ENCODE peak calls at places on chromosomes 11 and 22, in five cellular contexts. One of them, this sample, is unnamed.

GRCh38 chr11:132022718-132023117 is 652.3 kb downstream of the NTM start:
- DNase-seq in GM12864: no peak
- DNase-seq in lung: no peak
- DNase-seq in fibroblast of lung: peak
- DNase-seq in HCT116: no peak
- DNase-seq in this sample: no peak

GRCh38 chr11:6920702-6921101 is at the start of gene OR2D3:
- DNase-seq in GM12864: no peak
- DNase-seq in lung: no peak
- DNase-seq in fibroblast of lung: no peak
- DNase-seq in HCT116: no peak
- DNase-seq in this sample: no peak

GRCh38 chr11:117644403-117645155 is 152.4 kb downstream of the DSCAML1 start:
- DNase-seq in GM12864: no peak
- DNase-seq in lung: no peak
- DNase-seq in fibroblast of lung: no peak
- DNase-seq in HCT116: no peak
- DNase-seq in this sample: no peak

GRCh38 chr11:35097814-35098213 is 41.2 kb upstream of the CD44 start:
- DNase-seq in GM12864: no peak
- DNase-seq in lung: no peak
- DNase-seq in fibroblast of lung: no peak
- DNase-seq in HCT116: no peak
- DNase-seq in this sample: no peak

GRCh38 chr11:65551572-65552398 is 6.4 kb downstream of the LTBP3 start:
- DNase-seq in GM12864: peak
- DNase-seq in lung: peak
- DNase-seq in fibroblast of lung: no peak
- DNase-seq in HCT116: peak
- DNase-seq in this sample: peak

GRCh38 chr22:46001046-46001425 is 24.1 kb upstream of the WNT7B start:
- DNase-seq in GM12864: no peak
- DNase-seq in lung: no peak
- DNase-seq in fibroblast of lung: no peak
- DNase-seq in HCT116: no peak
- DNase-seq in this sample: no peak

GRCh38 chr22:18154821-18155390 is 4.9 kb downstream of the USP18 start:
- DNase-seq in GM12864: no peak
- DNase-seq in lung: no peak
- DNase-seq in fibroblast of lung: peak
- DNase-seq in HCT116: no peak
- DNase-seq in this sample: no peak

GRCh38 chr11:97683733-97684132 is 1293.9 kb downstream of the JRKL start:
- DNase-seq in GM12864: no peak
- DNase-seq in lung: no peak
- DNase-seq in fibroblast of lung: no peak
- DNase-seq in HCT116: no peak
- DNase-seq in this sample: no peak

GRCh38 chr11:2208691-2209369 is 37.2 kb upstream of the TH start:
- DNase-seq in GM12864: no peak
- DNase-seq in lung: no peak
- DNase-seq in fibroblast of lung: no peak
- DNase-seq in HCT116: no peak
- DNase-seq in this sample: no peak

GRCh38 chr11:2580444-2581050 is 119.2 kb downstream of the KCNQ1OT1 start:
- DNase-seq in GM12864: no peak
- DNase-seq in lung: no peak
- DNase-seq in fibroblast of lung: no peak
- DNase-seq in HCT116: no peak
- DNase-seq in this sample: no peak

GRCh38 chr11:65419773-65420481 is 2.7 kb upstream of the NEAT1 start:
- DNase-seq in GM12864: no peak
- DNase-seq in lung: peak
- DNase-seq in fibroblast of lung: peak
- DNase-seq in HCT116: peak
- DNase-seq in this sample: peak

GRCh38 chr11:35667257-35667656 is 4.7 kb downstream of the TRIM44 start:
- DNase-seq in GM12864: no peak
- DNase-seq in lung: no peak
- DNase-seq in fibroblast of lung: no peak
- DNase-seq in HCT116: no peak
- DNase-seq in this sample: no peak

GRCh38 chr22:20084547-20085413 is 4.7 kb downstream of the DGCR8 start:
- DNase-seq in GM12864: no peak
- DNase-seq in lung: no peak
- DNase-seq in fibroblast of lung: peak
- DNase-seq in HCT116: no peak
- DNase-seq in this sample: peak

GRCh38 chr22:44190381-44190976 is 9.8 kb downstream of the PARVG start:
- DNase-seq in GM12864: no peak
- DNase-seq in lung: no peak
- DNase-seq in fibroblast of lung: no peak
- DNase-seq in HCT116: no peak
- DNase-seq in this sample: no peak

GRCh38 chr11:1048375-1049070 is 12.0 kb upstream of the MUC6 start:
- DNase-seq in GM12864: no peak
- DNase-seq in lung: no peak
- DNase-seq in fibroblast of lung: no peak
- DNase-seq in HCT116: no peak
- DNase-seq in this sample: no peak

GRCh38 chr22:30872282-30873041 is 96.1 kb downstream of the MORC2 start:
- DNase-seq in GM12864: no peak
- DNase-seq in lung: no peak
- DNase-seq in fibroblast of lung: no peak
- DNase-seq in HCT116: no peak
- DNase-seq in this sample: no peak

GRCh38 chr11:2768471-2769408 is 68.9 kb upstream of the KCNQ1OT1 start:
- DNase-seq in GM12864: no peak
- DNase-seq in lung: peak
- DNase-seq in fibroblast of lung: peak
- DNase-seq in HCT116: peak
- DNase-seq in this sample: peak

GRCh38 chr11:44990665-44991064 is 40.0 kb upstream of the TP53I11 start:
- DNase-seq in GM12864: no peak
- DNase-seq in lung: no peak
- DNase-seq in fibroblast of lung: no peak
- DNase-seq in HCT116: no peak
- DNase-seq in this sample: no peak

GRCh38 chr11:134730096-134730495 is 318.1 kb upstream of the B3GAT1 start:
- DNase-seq in GM12864: no peak
- DNase-seq in lung: no peak
- DNase-seq in fibroblast of lung: no peak
- DNase-seq in HCT116: no peak
- DNase-seq in this sample: no peak

GRCh38 chr22:22961574-22961973 is 74.0 kb downstream of the IGLL5 start:
- DNase-seq in GM12864: no peak
- DNase-seq in lung: no peak
- DNase-seq in fibroblast of lung: no peak
- DNase-seq in HCT116: no peak
- DNase-seq in this sample: no peak

GRCh38 chr11:119497717-119498116 is 74.7 kb upstream of the THY1 start:
- DNase-seq in GM12864: no peak
- DNase-seq in lung: no peak
- DNase-seq in fibroblast of lung: no peak
- DNase-seq in HCT116: no peak
- DNase-seq in this sample: no peak
- TF ChIP-seq CTCF in GM12864: no peak
- TF ChIP-seq CTCF in lung: no peak
- TF ChIP-seq CTCF in fibroblast of lung: no peak
- TF ChIP-seq CTCF in HCT116: no peak
- TF ChIP-seq CTCF in this sample: no peak

GRCh38 chr22:39924286-39924685 is 23.4 kb downstream of the GRAP2 start:
- DNase-seq in GM12864: no peak
- DNase-seq in lung: no peak
- DNase-seq in fibroblast of lung: no peak
- DNase-seq in HCT116: no peak
- DNase-seq in this sample: no peak

GRCh38 chr22:39928556-39929401 is 27.9 kb downstream of the GRAP2 start:
- DNase-seq in GM12864: no peak
- DNase-seq in lung: no peak
- DNase-seq in fibroblast of lung: no peak
- DNase-seq in HCT116: no peak
- DNase-seq in this sample: no peak

GRCh38 chr22:39926175-39927152 is 25.6 kb downstream of the GRAP2 start:
- DNase-seq in GM12864: no peak
- DNase-seq in lung: no peak
- DNase-seq in fibroblast of lung: no peak
- DNase-seq in HCT116: no peak
- DNase-seq in this sample: no peak

GRCh38 chr22:39925273-39925672 is 24.4 kb downstream of the GRAP2 start:
- DNase-seq in GM12864: no peak
- DNase-seq in lung: no peak
- DNase-seq in fibroblast of lung: no peak
- DNase-seq in HCT116: no peak
- DNase-seq in this sample: no peak

DNA sequence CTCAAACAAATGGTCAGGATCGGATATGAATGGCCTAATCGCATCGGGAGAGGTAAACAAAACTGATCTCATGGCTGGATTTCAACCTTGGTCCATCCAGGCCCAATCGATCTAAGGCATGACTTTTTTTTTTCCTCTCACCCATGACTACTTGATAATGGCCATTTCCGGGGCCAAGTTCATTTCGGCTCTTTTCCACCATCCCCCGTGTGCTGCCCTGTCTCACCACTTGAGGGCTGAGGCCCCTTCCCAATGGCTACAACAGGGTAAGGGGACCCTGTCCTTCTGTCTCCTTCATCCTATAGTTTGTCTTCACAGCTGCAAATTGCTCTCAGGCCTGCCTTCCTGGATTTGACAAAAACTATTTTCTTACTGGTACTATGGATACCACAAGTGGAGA is 26.7 kb downstream of the GRAP2 start:
- DNase-seq in GM12864: no peak
- DNase-seq in lung: no peak
- DNase-seq in fibroblast of lung: no peak
- DNase-seq in HCT116: no peak
- DNase-seq in this sample: no peak
- TF ChIP-seq CTCF in GM12864: no peak
- TF ChIP-seq CTCF in lung: no peak
- TF ChIP-seq CTCF in fibroblast of lung: peak
- TF ChIP-seq CTCF in HCT116: no peak
- TF ChIP-seq CTCF in this sample: peak

GRCh38 chr11:103079833-103080232 is 12.1 kb downstream of the DCUN1D5 start:
- DNase-seq in GM12864: no peak
- DNase-seq in lung: no peak
- DNase-seq in fibroblast of lung: no peak
- DNase-seq in HCT116: no peak
- DNase-seq in this sample: no peak

GRCh38 chr11:103078710-103079109 is 13.2 kb downstream of the DCUN1D5 start:
- DNase-seq in GM12864: no peak
- DNase-seq in lung: no peak
- DNase-seq in fibroblast of lung: no peak
- DNase-seq in HCT116: no peak
- DNase-seq in this sample: no peak

DNA sequence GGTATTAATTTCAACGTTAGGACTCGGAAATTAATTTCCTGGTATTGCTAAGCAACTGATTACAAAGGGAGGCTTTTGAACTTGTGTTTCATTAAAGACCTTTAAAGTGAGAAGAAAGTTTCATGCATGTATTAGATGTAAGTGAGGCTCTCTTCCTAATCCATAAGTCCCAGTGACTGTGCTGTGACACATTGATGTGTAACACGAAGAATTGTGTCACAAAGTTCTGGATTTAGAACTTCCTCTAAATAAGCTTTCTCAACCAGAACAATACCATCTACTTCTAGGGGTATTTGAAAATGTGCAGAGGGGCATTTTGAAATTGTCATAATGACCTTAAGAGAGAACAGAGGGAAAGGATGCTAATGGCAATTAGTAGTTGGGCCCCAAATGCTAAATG is 14.4 kb downstream of the DCUN1D5 start:
- DNase-seq in GM12864: no peak
- DNase-seq in lung: no peak
- DNase-seq in fibroblast of lung: no peak
- DNase-seq in HCT116: no peak
- DNase-seq in this sample: no peak
- TF ChIP-seq CTCF in GM12864: no peak
- TF ChIP-seq CTCF in lung: no peak
- TF ChIP-seq CTCF in fibroblast of lung: no peak
- TF ChIP-seq CTCF in HCT116: no peak
- TF ChIP-seq CTCF in this sample: no peak

DNA sequence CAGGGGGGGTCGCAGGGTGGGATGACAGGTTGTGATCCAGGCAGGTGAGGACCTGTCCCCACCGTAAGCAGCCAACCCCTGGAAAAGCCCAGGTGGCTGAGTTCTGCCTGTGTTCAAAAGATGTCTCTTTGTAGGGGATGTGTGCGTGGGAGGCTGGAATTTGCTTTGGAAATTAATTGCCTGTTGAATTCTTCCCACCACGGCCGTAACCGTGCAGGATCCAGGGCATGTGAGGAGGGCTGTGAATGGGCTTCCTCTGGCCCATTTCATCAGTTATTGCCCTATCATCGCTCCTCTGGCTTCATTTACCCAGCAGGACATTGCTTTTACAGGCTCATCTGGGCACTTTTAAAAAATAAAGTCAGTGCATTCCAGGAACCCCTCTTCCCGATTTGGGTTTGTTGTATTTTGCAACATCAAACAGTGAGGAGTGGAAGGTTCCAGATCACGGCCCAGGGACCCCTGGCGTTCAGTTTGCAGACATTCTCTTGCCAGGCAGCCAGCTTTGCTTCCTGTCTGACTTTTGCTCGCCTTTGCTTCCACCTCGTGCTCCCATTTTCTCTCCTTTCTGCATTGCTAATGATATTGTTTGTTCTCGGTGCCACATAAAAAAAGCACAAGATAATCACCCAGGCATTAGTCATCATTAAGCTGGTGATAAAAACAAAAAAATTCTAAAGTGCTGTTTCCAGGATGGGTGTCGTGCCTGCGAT is 1306.6 kb downstream of the BRD1 start:
- DNase-seq in GM12864: no peak
- DNase-seq in lung: no peak
- DNase-seq in fibroblast of lung: peak
- DNase-seq in HCT116: no peak
- DNase-seq in this sample: no peak
- TF ChIP-seq CTCF in GM12864: no peak
- TF ChIP-seq CTCF in lung: no peak
- TF ChIP-seq CTCF in fibroblast of lung: no peak
- TF ChIP-seq CTCF in HCT116: no peak
- TF ChIP-seq CTCF in this sample: no peak

DNA sequence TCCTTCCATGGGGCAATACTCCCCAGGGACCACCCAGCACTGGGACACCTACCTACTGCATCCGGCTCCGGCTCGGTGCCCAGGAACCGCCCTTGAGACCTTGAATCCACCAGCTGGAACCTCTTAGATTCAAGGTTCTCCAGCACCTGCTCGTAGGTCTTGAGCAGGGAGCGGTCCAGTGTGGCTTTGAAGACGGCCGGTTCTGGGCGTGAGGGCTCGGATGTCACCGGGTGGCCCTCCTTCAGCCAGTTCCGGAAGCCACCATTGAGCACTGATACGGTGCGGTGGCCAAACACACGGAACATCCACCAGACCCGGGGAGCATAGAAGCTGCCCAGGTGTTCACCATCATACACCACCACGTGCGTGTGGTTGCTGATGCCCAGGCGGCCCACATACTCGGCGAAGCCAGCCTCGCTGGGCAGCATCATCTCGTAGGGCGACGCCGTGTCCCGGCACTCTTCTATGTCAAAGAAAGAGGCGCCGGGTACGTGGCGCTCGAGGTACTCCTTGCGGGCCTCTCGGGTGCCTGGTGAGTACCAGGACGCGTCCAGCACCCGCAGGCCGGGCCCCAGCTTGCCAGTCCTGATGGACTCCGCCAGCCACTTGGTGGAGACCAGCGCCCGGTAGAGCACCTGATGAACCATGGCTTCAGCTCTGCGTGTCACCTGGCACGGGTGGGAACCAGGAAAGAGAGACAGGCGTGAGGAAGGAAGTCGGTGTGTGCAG is 997 bp downstream of the TST start:
- DNase-seq in GM12864: no peak
- DNase-seq in lung: no peak
- DNase-seq in fibroblast of lung: no peak
- DNase-seq in HCT116: no peak
- DNase-seq in this sample: no peak
- TF ChIP-seq CTCF in GM12864: no peak
- TF ChIP-seq CTCF in lung: no peak
- TF ChIP-seq CTCF in fibroblast of lung: no peak
- TF ChIP-seq CTCF in HCT116: no peak
- TF ChIP-seq CTCF in this sample: no peak

This sample was measured in endothelial cell.